ENCODE peak calls at places on chromosomes 12 and 14, in five cellular contexts. One of them, this sample, is unnamed.
A peak's percentile ranks its signal among the peaks of the same experiment; 100 is the strongest.

GRCh38 chr12:20415641-20416040 is 47.3 kb downstream of the PDE3A start:
- DNase-seq in K562: no peak
- DNase-seq in ovary: no peak
- DNase-seq in A549: no peak
- DNase-seq in astrocyte of the spinal cord: no peak
- DNase-seq in this sample: no peak

GRCh38 chr14:30625533-30625932 is 3.4 kb downstream of the SCFD1 start:
- DNase-seq in A549: no peak
- DNase-seq in astrocyte of the spinal cord: no peak
- DNase-seq in K562: no peak
- DNase-seq in ovary: no peak
- DNase-seq in this sample: no peak

GRCh38 chr12:124742111-124742510 is 121.6 kb downstream of the SCARB1 start:
- DNase-seq in astrocyte of the spinal cord: no peak
- DNase-seq in A549: no peak
- DNase-seq in K562: no peak
- DNase-seq in ovary: no peak
- DNase-seq in this sample: no peak

GRCh38 chr12:15613981-15614380 is 175.2 kb downstream of the EPS8 start:
- DNase-seq in astrocyte of the spinal cord: no peak
- DNase-seq in ovary: no peak
- DNase-seq in K562: no peak
- DNase-seq in A549: no peak
- DNase-seq in this sample: no peak

GRCh38 chr14:61388976-61389576 is 67.7 kb downstream of the PRKCH start:
- DNase-seq in A549: peak; percentile 6
- DNase-seq in ovary: no peak
- DNase-seq in astrocyte of the spinal cord: peak; percentile 6
- DNase-seq in K562: no peak
- DNase-seq in this sample: peak; percentile 32

GRCh38 chr12:49903700-49904423 is at the start of gene FAIM2:
- DNase-seq in A549: no peak
- DNase-seq in astrocyte of the spinal cord: peak; percentile 28
- DNase-seq in ovary: peak; percentile 69
- DNase-seq in K562: peak; percentile 73
- DNase-seq in this sample: peak; percentile 67

GRCh38 chr12:120292661-120293531 is at the start of gene RNU4-1:
- DNase-seq in ovary: peak; percentile 73
- DNase-seq in A549: peak; percentile 96
- DNase-seq in K562: peak; percentile 54
- DNase-seq in astrocyte of the spinal cord: peak; percentile 97
- DNase-seq in this sample: peak; percentile 88

GRCh38 chr12:86312258-86312657 is 56.1 kb upstream of the MGAT4C start:
- DNase-seq in A549: no peak
- DNase-seq in K562: no peak
- DNase-seq in astrocyte of the spinal cord: no peak
- DNase-seq in ovary: no peak
- DNase-seq in this sample: no peak

GRCh38 chr12:98908866-98909265 is 263.8 kb downstream of the APAF1 start:
- DNase-seq in A549: no peak
- DNase-seq in ovary: no peak
- DNase-seq in astrocyte of the spinal cord: no peak
- DNase-seq in K562: no peak
- DNase-seq in this sample: no peak

GRCh38 chr12:49683604-49684309 is 23.4 kb downstream of the FMNL3 start:
- DNase-seq in K562: no peak
- DNase-seq in ovary: no peak
- DNase-seq in astrocyte of the spinal cord: no peak
- DNase-seq in A549: no peak
- DNase-seq in this sample: no peak

GRCh38 chr12:63387736-63388135 is 236.7 kb upstream of the AVPR1A start:
- DNase-seq in ovary: no peak
- DNase-seq in astrocyte of the spinal cord: no peak
- DNase-seq in A549: peak; percentile 14
- DNase-seq in K562: no peak
- DNase-seq in this sample: no peak

GRCh38 chr12:123992118-123992825 is 19.3 kb downstream of the ZNF664 start:
- DNase-seq in ovary: no peak
- DNase-seq in A549: no peak
- DNase-seq in astrocyte of the spinal cord: no peak
- DNase-seq in K562: no peak
- DNase-seq in this sample: no peak

GRCh38 chr14:72443991-72444431 is 449.9 kb downstream of the DPF3 start:
- DNase-seq in K562: no peak
- DNase-seq in ovary: no peak
- DNase-seq in A549: no peak
- DNase-seq in astrocyte of the spinal cord: no peak
- DNase-seq in this sample: peak; percentile 82

GRCh38 chr14:104301731-104302460 is 163.5 kb downstream of the KIF26A start:
- DNase-seq in astrocyte of the spinal cord: no peak
- DNase-seq in A549: no peak
- DNase-seq in K562: no peak
- DNase-seq in ovary: peak; percentile 12
- DNase-seq in this sample: no peak

GRCh38 chr12:100026241-100026640 is 41.5 kb upstream of the ANKS1B start:
- DNase-seq in K562: no peak
- DNase-seq in astrocyte of the spinal cord: peak; percentile 7
- DNase-seq in ovary: no peak
- DNase-seq in A549: no peak
- DNase-seq in this sample: no peak

GRCh38 chr14:99675381-99675835 is 8.7 kb upstream of the CYP46A1 start:
- DNase-seq in K562: no peak
- DNase-seq in A549: no peak
- DNase-seq in ovary: no peak
- DNase-seq in astrocyte of the spinal cord: no peak
- DNase-seq in this sample: no peak

GRCh38 chr14:29926701-29927595 is 699 bp downstream of the PRKD1 start:
- DNase-seq in K562: peak; percentile 15
- DNase-seq in astrocyte of the spinal cord: peak; percentile 49
- DNase-seq in A549: peak; percentile 59
- DNase-seq in ovary: peak; percentile 71
- DNase-seq in this sample: no peak

GRCh38 chr14:24441904-24442239 is 704 bp downstream of the SDR39U1 start:
- DNase-seq in A549: no peak
- DNase-seq in astrocyte of the spinal cord: no peak
- DNase-seq in ovary: no peak
- DNase-seq in K562: no peak
- DNase-seq in this sample: peak; percentile 26

GRCh38 chr12:126708492-126708896 is 1558.5 kb upstream of the TMEM132C start:
- DNase-seq in ovary: no peak
- DNase-seq in K562: no peak
- DNase-seq in astrocyte of the spinal cord: peak; percentile 83
- DNase-seq in A549: no peak
- DNase-seq in this sample: no peak

GRCh38 chr12:52259850-52260249 is 14.6 kb upstream of the KRT86 start:
- DNase-seq in ovary: no peak
- DNase-seq in A549: no peak
- DNase-seq in astrocyte of the spinal cord: no peak
- DNase-seq in K562: no peak
- DNase-seq in this sample: no peak

GRCh38 chr14:39467889-39468524 is 35.8 kb upstream of the FBXO33 start:
- DNase-seq in astrocyte of the spinal cord: peak; percentile 43
- DNase-seq in ovary: no peak
- DNase-seq in A549: peak; percentile 66
- DNase-seq in K562: no peak
- DNase-seq in this sample: peak; percentile 49

This sample was measured in activated CD8-positive, alpha-beta T cell treated with anti-CD3 and anti-CD28 coated beads, Interleukin-2, amount 10 ng/mL, durations not matched to agents 7 days and 5 days.